ENCODE peak calls at places on chromosomes 7 and 10, in six cellular contexts. C is neural progenitor cell, P is tibial artery, X is WERI-Rb-1, H is OCI-LY7, Z is dorsolateral prefrontal cortex. O is an unnamed sample.

GRCh38 chr7:46764100-46764941 is 817.6 kb downstream of the TNS3 start:
- DNase-seq in C (no peak), P (peak; percentile 86), X (no peak), H (no peak), Z (no peak), O (peak; percentile 41)

GRCh38 chr7:148540041-148540738 is 50.4 kb upstream of the C7orf33 start:
- DNase-seq in C (peak; percentile 23), P (peak; percentile 89), X (no peak), H (no peak), Z (no peak), O (peak; percentile 48)

GRCh38 chr7:34060548-34060947 is 155.2 kb downstream of the BMPER start:
- DNase-seq in C (no peak), P (no peak), X (peak; percentile 51), H (no peak), Z (no peak), O (no peak)

GRCh38 chr7:26451997-26452396 is 160.3 kb downstream of the SNX10 start:
- DNase-seq in C (peak; percentile 53), P (no peak), X (no peak), H (no peak), Z (no peak), O (no peak)

GRCh38 chr10:44880090-44880715 is 30.9 kb upstream of the TMEM72 start:
- DNase-seq in C (no peak), P (peak; percentile 59), X (no peak), H (no peak), Z (no peak), O (no peak)

GRCh38 chr10:117165557-117166419 is 27.7 kb upstream of the VAX1 start:
- DNase-seq in C (peak; percentile 92), P (peak; percentile 65), X (peak; percentile 79), H (no peak), Z (peak; percentile 46), O (no peak)

GRCh38 chr7:2829040-2829439 is 15.1 kb downstream of the GNA12 start:
- DNase-seq in C (no peak), P (no peak), X (no peak), H (no peak), Z (no peak), O (no peak)

GRCh38 chr10:31100662-31101061 is 69.0 kb upstream of the ZNF438 start:
- DNase-seq in C (no peak), P (no peak), X (no peak), H (no peak), Z (no peak), O (no peak)

GRCh38 chr10:110220383-110220782 is 13.0 kb downstream of the MXI1 start:
- DNase-seq in C (no peak), P (peak; percentile 82), X (no peak), H (no peak), Z (peak; percentile 36), O (peak; percentile 71)

GRCh38 chr10:97915761-97916160 is 66.1 kb downstream of the GOLGA7B start:
- DNase-seq in C (no peak), P (no peak), X (no peak), H (no peak), Z (peak; percentile 75), O (no peak)

GRCh38 chr10:113680172-113681111 is 730 bp downstream of the CASP7 start:
- DNase-seq in C (no peak), P (peak; percentile 73), X (peak; percentile 33), H (peak; percentile 48), Z (peak; percentile 16), O (peak; percentile 70)

GRCh38 chr10:113683300-113683699 is 3.6 kb downstream of the CASP7 start:
- DNase-seq in C (no peak), P (no peak), X (no peak), H (no peak), Z (no peak), O (no peak)

GRCh38 chr10:113681533-113682470 is 2.1 kb downstream of the CASP7 start:
- DNase-seq in C (no peak), P (no peak), X (no peak), H (no peak), Z (no peak), O (no peak)

DNA sequence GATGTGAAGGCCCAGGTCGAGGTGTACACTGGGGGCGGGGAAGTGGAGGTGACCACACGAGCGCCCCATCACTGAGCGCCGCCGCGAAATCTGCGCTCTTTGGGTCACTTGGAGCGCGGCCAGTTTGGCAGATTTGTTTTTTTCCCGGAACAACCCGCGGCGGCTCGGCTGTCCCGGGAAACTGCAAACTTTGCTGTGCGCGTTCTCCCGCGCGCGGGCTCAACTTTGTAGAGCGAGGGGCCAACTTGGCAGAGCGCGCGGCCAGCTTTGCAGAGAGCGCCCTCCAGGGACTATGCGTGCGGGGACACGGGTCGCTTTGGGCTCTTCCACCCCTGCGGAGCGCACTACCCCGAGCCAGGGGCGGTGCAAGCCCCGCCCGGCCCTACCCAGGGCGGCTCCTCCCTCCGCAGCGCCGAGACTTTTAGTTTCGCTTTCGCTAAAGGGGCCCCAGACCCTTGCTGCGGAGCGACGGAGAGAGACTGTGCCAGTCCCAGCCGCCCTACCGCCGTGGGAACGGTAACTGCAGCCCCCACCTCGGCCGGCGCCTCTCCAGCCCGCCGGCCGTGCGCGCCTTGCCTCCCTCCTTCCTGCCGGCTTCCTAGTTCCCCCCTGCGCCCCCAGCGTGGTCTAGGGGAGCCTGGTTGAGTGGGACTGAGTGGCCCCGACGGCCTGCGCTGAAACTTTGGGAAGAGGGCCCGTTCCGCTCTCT is at the start of gene CASP7:
- DNase-seq in C (peak; percentile 96), P (peak; percentile 85), X (peak; percentile 87), H (peak; percentile 92), Z (peak; percentile 49), O (peak; percentile 81)
- TF ChIP-seq CTCF in C (peak; percentile 49), P (no peak), X (peak; percentile 66), H (no peak), Z (no peak), O (no peak)

GRCh38 chr7:101912711-101913110 is 95.3 kb downstream of the CUX1 start:
- DNase-seq in C (no peak), P (no peak), X (no peak), H (no peak), Z (no peak), O (no peak)
- H3K27ac ChIP-seq in C (no peak overlapping the region), P (no peak overlapping the region), X (no peak overlapping the region), H (no peak overlapping the region), Z (no peak overlapping the region), O (no peak overlapping the region)

DNA sequence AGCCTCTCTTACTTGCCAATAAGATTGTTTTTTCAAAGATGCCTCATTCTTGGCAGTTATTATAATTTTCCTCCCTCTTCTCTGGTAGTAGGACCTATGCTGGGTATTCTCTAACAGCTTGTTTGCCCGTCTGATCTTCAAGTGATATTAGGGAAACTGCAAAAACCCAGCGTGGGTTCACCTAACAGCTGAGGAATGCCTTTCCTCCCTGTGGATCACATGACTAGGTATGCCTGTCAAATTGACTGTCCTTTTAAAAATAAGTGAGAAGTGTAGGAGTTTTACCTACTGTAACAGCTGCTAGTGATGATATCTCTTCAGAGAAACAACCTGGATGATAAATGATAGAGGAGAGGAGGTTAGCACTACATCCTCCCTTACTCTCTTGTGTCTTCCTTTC is 22.0 kb downstream of the HECTD2 start:
- DNase-seq in C (no peak), P (no peak), X (no peak), H (no peak), Z (no peak), O (no peak)
- H3K4me3 ChIP-seq in C (no peak overlapping the region), P (no peak overlapping the region), X (no peak overlapping the region), H (no peak overlapping the region), Z (no peak overlapping the region), O (no peak overlapping the region)

GRCh38 chr7:17645500-17645899 is 294.8 kb downstream of the SNX13 start:
- DNase-seq in C (no peak), P (no peak), X (no peak), H (no peak), Z (no peak), O (no peak)

GRCh38 chr7:17651296-17651695 is 289.0 kb downstream of the SNX13 start:
- DNase-seq in C (no peak), P (no peak), X (no peak), H (no peak), Z (no peak), O (no peak)

GRCh38 chr7:17651926-17652385 is 288.3 kb downstream of the SNX13 start:
- DNase-seq in C (no peak), P (no peak), X (no peak), H (no peak), Z (no peak), O (no peak)

GRCh38 chr7:17640730-17641377 is 299.4 kb downstream of the SNX13 start:
- DNase-seq in C (peak; percentile 54), P (no peak), X (peak; percentile 44), H (peak; percentile 35), Z (no peak), O (no peak)

GRCh38 chr7:17646181-17646956 is 293.9 kb downstream of the SNX13 start:
- DNase-seq in C (no peak), P (no peak), X (no peak), H (no peak), Z (no peak), O (no peak)
- TF ChIP-seq CTCF in C (peak; percentile 22), P (no peak), X (peak; percentile 16), H (no peak), Z (peak; percentile 37), O (peak; percentile 22)

DNA sequence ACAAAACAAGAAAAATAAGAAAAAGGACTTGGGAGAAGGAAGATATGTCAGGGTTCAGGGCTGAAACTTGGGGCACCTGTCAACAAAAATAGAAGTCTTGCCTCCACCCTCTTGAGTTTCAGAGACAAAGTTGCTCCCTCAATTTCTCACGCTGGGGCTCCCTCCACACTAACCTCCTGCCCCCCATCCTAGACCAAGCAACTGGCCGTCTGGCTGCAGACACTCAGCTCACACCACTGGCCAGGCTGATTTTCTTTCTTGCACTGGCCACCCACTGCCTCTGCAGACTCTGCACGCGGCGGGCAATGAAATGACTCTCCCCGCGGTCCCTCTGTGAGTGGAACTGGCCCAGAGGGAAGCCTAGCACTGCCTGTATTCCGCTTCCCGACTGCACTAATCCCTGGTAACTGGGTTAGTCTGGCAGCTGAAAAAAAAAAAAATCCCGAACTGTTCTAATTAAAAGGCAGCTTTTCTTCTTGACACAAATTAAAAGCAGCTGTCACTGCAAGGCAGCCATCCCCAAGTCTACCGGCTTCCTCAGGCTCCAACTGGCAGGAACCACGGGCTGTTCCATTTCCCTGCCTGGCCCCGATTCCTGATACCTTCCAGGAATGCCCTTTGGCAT is 83.5 kb downstream of the SPDYE5 start:
- DNase-seq in C (peak; percentile 42), P (no peak), X (peak; percentile 59), H (no peak), Z (no peak), O (no peak)
- H3K27ac ChIP-seq in C (no peak overlapping the region), P (no peak overlapping the region), X (peak overlapping the region; percentile 55), H (no peak overlapping the region), Z (no peak overlapping the region), O (no peak overlapping the region)

GRCh38 chr10:94008526-94008925 is 14.8 kb downstream of the PLCE1 start:
- DNase-seq in C (no peak), P (no peak), X (no peak), H (no peak), Z (no peak), O (no peak)

GRCh38 chr10:94010116-94010515 is 16.4 kb downstream of the PLCE1 start:
- DNase-seq in C (no peak), P (no peak), X (no peak), H (no peak), Z (no peak), O (no peak)

GRCh38 chr10:94003496-94003895 is 9.8 kb downstream of the PLCE1 start:
- DNase-seq in C (no peak), P (no peak), X (no peak), H (no peak), Z (no peak), O (no peak)

GRCh38 chr10:94005050-94005449 is 11.3 kb downstream of the PLCE1 start:
- DNase-seq in C (no peak), P (no peak), X (no peak), H (no peak), Z (no peak), O (no peak)

GRCh38 chr10:94006591-94007550 is 13.1 kb downstream of the PLCE1 start:
- DNase-seq in C (no peak), P (no peak), X (no peak), H (no peak), Z (no peak), O (no peak)
- H3K4me3 ChIP-seq in C (no peak overlapping the region), P (no peak overlapping the region), X (no peak overlapping the region), H (no peak overlapping the region), Z (no peak overlapping the region), O (no peak overlapping the region)

GRCh38 chr10:100802607-100803006 is 57.2 kb downstream of the PAX2 start:
- DNase-seq in C (no peak), P (no peak), X (no peak), H (no peak), Z (no peak), O (no peak)
- TF ChIP-seq CTCF in C (no peak), P (no peak), X (no peak), H (no peak), Z (no peak), O (no peak)